ENCODE peak calls at places on chromosome 3, in seven cellular contexts. N, I, H, T, J, D and B are unnamed samples.
A peak's percentile ranks its signal among the peaks of the same experiment; 100 is the strongest.

GRCh38 chr3:71260782-71261181 is 322.7 kb downstream of the FOXP1 start:
- DNase-seq in N (no peak), I (no peak), H (no peak), T (no peak), J (no peak), D (no peak), B (no peak)

GRCh38 chr3:171556574-171557145 is 96.5 kb upstream of the TNIK start:
- DNase-seq in N (peak; percentile 38), I (no peak), H (no peak), T (no peak), J (no peak), D (no peak), B (no peak)

GRCh38 chr3:172357850-172358754 is 90.2 kb downstream of the GHSR start:
- DNase-seq in N (no peak), I (no peak), H (no peak), T (no peak), J (no peak), D (peak; percentile 89), B (peak; percentile 86)

GRCh38 chr3:154749514-154749913 is 319.5 kb upstream of the GPR149 start:
- DNase-seq in N (no peak), I (no peak), H (no peak), T (no peak), J (peak; percentile 15), D (no peak), B (no peak)

GRCh38 chr3:50124363-50125226 is 30.5 kb upstream of the SEMA3F start:
- DNase-seq in N (no peak), I (no peak), H (no peak), T (peak; percentile 67), J (peak; percentile 11), D (no peak), B (peak; percentile 42)

GRCh38 chr3:112136046-112136445 is 3.0 kb upstream of the GCSAM start:
- DNase-seq in N (no peak), I (no peak), H (no peak), T (no peak), J (no peak), D (no peak), B (no peak)

GRCh38 chr3:29686889-29687592 is 406.2 kb downstream of the RBMS3 start:
- DNase-seq in N (no peak), I (no peak), H (no peak), T (no peak), J (no peak), D (peak; percentile 63), B (peak; percentile 78)

GRCh38 chr3:139130390-139131140 is 85.9 kb upstream of the PRR23C start:
- DNase-seq in N (no peak), I (no peak), H (no peak), T (no peak), J (no peak), D (no peak), B (no peak)

GRCh38 chr3:119329551-119329950 is 35.4 kb downstream of the ARHGAP31 start:
- DNase-seq in N (no peak), I (no peak), H (no peak), T (no peak), J (no peak), D (no peak), B (no peak)

GRCh38 chr3:23450051-23450450 is 246.9 kb downstream of the UBE2E2 start:
- DNase-seq in N (no peak), I (no peak), H (no peak), T (no peak), J (no peak), D (no peak), B (no peak)

GRCh38 chr3:70744536-70744935 is 432.1 kb upstream of the MDFIC2 start:
- DNase-seq in N (no peak), I (no peak), H (no peak), T (no peak), J (no peak), D (no peak), B (no peak)

GRCh38 chr3:197114007-197114406 is 84.4 kb upstream of the MELTF start:
- DNase-seq in N (no peak), I (no peak), H (no peak), T (no peak), J (no peak), D (no peak), B (no peak)

GRCh38 chr3:15903164-15903563 is 105.4 kb upstream of the ANKRD28 start:
- DNase-seq in N (no peak), I (no peak), H (no peak), T (no peak), J (peak; percentile 49), D (peak; percentile 81), B (peak; percentile 82)

GRCh38 chr3:139297588-139298311 is 46.1 kb upstream of the MRPS22 start:
- DNase-seq in N (peak; percentile 36), I (no peak), H (no peak), T (no peak), J (no peak), D (no peak), B (no peak)

GRCh38 chr3:42036483-42036823 is 54.7 kb upstream of the TRAK1 start:
- DNase-seq in N (no peak), I (no peak), H (peak; percentile 62), T (no peak), J (no peak), D (peak; percentile 97), B (peak; percentile 97)